ENCODE peak calls at places on chromosomes 6 and 20, in eight cellular contexts. A is A549, Y is HCT116, C is IMR-90, E is HepG2, O is K562, R is H1, P is SK-N-SH. W is an unnamed sample.

GRCh38 chr20:4112490-4113420 is 97.4 kb upstream of the RNF24 start:
- DNase-seq in A (no peak), Y (no peak), C (peak; percentile 58), E (no peak), O (no peak), R (no peak), P (peak; percentile 42), W (peak; percentile 70)

GRCh38 chr6:2688416-2689064 is 62.2 kb downstream of the MYLK4 start:
- DNase-seq in A (peak; percentile 19), Y (no peak), C (peak; percentile 90), E (peak; percentile 23), O (peak; percentile 21), R (no peak), P (no peak), W (no peak)

GRCh38 chr6:3009930-3010329 is 10.2 kb downstream of the NQO2 start:
- DNase-seq in A (no peak), Y (no peak), C (peak; percentile 41), E (no peak), O (no peak), R (no peak), P (no peak), W (no peak)

GRCh38 chr6:75130784-75131183 is 75.1 kb downstream of the COL12A1 start:
- DNase-seq in A (no peak), Y (no peak), C (peak; percentile 76), E (no peak), O (no peak), R (no peak), P (no peak), W (no peak)

GRCh38 chr6:79100304-79100703 is 22.2 kb upstream of the PHIP start:
- DNase-seq in A (no peak), Y (no peak), C (no peak), E (no peak), O (no peak), R (no peak), P (no peak), W (no peak)

GRCh38 chr6:1771324-1771723 is 161.6 kb downstream of the FOXC1 start:
- DNase-seq in A (no peak), Y (no peak), C (peak; percentile 44), E (no peak), O (no peak), R (no peak), P (no peak), W (no peak)

GRCh38 chr6:8940356-8940755 is 505.0 kb upstream of the SLC35B3 start:
- DNase-seq in A (no peak), Y (no peak), C (no peak), E (no peak), O (no peak), R (no peak), P (no peak), W (no peak)

GRCh38 chr6:160996316-160996715 is 4.7 kb downstream of the MAP3K4 start:
- DNase-seq in A (no peak), Y (no peak), C (no peak), E (no peak), O (no peak), R (no peak), P (no peak), W (no peak)

GRCh38 chr6:145735356-145736165 is at the start of gene EPM2A:
- DNase-seq in A (peak; percentile 38), Y (peak; percentile 65), C (peak; percentile 78), E (peak; percentile 80), O (peak; percentile 79), R (peak; percentile 25), P (peak; percentile 88), W (peak; percentile 75)

GRCh38 chr6:81613606-81614005 is 138.9 kb downstream of the TENT5A start:
- DNase-seq in A (no peak), Y (no peak), C (peak; percentile 88), E (no peak), O (no peak), R (no peak), P (no peak), W (no peak)

GRCh38 chr20:17888044-17888443 is 80.5 kb downstream of the SNX5 start:
- DNase-seq in A (no peak), Y (peak; percentile 32), C (no peak), E (no peak), O (no peak), R (no peak), P (no peak), W (no peak)

GRCh38 chr20:48785801-48786200 is 42.0 kb downstream of the PREX1 start:
- DNase-seq in A (no peak), Y (no peak), C (no peak), E (no peak), O (no peak), R (no peak), P (no peak), W (no peak)

GRCh38 chr6:146857960-146858308 is 259.2 kb downstream of the ADGB start:
- DNase-seq in A (peak; percentile 2), Y (no peak), C (no peak), E (no peak), O (peak; percentile 65), R (no peak), P (peak; percentile 66), W (no peak)

GRCh38 chr6:11016452-11016851 is 27.7 kb downstream of the ELOVL2 start:
- DNase-seq in A (no peak), Y (no peak), C (no peak), E (no peak), O (no peak), R (no peak), P (no peak), W (no peak)

GRCh38 chr20:51469046-51469445 is 73.5 kb downstream of the NFATC2 start:
- DNase-seq in A (no peak), Y (no peak), C (no peak), E (no peak), O (no peak), R (no peak), P (no peak), W (no peak)

GRCh38 chr6:28789553-28790083 is 134.2 kb downstream of the TRIM27 start:
- DNase-seq in A (no peak), Y (peak; percentile 68), C (peak; percentile 68), E (peak; percentile 80), O (peak; percentile 91), R (no peak), P (no peak), W (no peak)

GRCh38 chr6:71012871-71013456 is 56.1 kb upstream of the B3GAT2 start:
- DNase-seq in A (peak; percentile 57), Y (peak; percentile 42), C (peak; percentile 51), E (peak; percentile 57), O (peak; percentile 70), R (no peak), P (peak; percentile 56), W (peak; percentile 12)

GRCh38 chr6:126804255-126805064 is 314.0 kb upstream of the RSPO3 start:
- DNase-seq in A (peak; percentile 8), Y (peak; percentile 19), C (peak; percentile 55), E (peak; percentile 51), O (peak; percentile 6), R (no peak), P (peak; percentile 24), W (no peak)
- TF ChIP-seq RAD21 in A (peak; percentile 78), Y (peak; percentile 71), C (peak; percentile 73), E (peak; percentile 35), O (peak; percentile 18), R (peak; percentile 73), P (peak; percentile 71), W (peak; percentile 67)

GRCh38 chr20:33791959-33792597 is 19.1 kb upstream of the CHMP4B start:
- DNase-seq in A (peak; percentile 58), Y (no peak), C (peak; percentile 37), E (peak; percentile 61), O (peak; percentile 59), R (peak; percentile 31), P (peak; percentile 87), W (no peak)
- TF ChIP-seq RAD21 in A (peak; percentile 69), Y (peak; percentile 83), C (peak; percentile 68), E (peak; percentile 96), O (no peak), R (peak; percentile 86), P (peak; percentile 76), W (peak; percentile 65)

GRCh38 chr20:63847374-63848002 is 13.8 kb upstream of the ABHD16B start:
- DNase-seq in A (no peak), Y (no peak), C (no peak), E (no peak), O (peak; percentile 67), R (no peak), P (no peak), W (no peak)

GRCh38 chr20:63848003-63848911 is 13.0 kb upstream of the ABHD16B start:
- DNase-seq in A (no peak), Y (no peak), C (no peak), E (no peak), O (peak; percentile 72), R (no peak), P (no peak), W (no peak)

GRCh38 chr20:63846938-63847373 is 14.3 kb upstream of the ABHD16B start:
- DNase-seq in A (no peak), Y (no peak), C (no peak), E (no peak), O (no peak), R (no peak), P (no peak), W (no peak)

GRCh38 chr20:63844384-63845025 is 13.4 kb upstream of the ZBTB46 start:
- DNase-seq in A (no peak), Y (no peak), C (no peak), E (no peak), O (no peak), R (no peak), P (no peak), W (no peak)

DNA sequence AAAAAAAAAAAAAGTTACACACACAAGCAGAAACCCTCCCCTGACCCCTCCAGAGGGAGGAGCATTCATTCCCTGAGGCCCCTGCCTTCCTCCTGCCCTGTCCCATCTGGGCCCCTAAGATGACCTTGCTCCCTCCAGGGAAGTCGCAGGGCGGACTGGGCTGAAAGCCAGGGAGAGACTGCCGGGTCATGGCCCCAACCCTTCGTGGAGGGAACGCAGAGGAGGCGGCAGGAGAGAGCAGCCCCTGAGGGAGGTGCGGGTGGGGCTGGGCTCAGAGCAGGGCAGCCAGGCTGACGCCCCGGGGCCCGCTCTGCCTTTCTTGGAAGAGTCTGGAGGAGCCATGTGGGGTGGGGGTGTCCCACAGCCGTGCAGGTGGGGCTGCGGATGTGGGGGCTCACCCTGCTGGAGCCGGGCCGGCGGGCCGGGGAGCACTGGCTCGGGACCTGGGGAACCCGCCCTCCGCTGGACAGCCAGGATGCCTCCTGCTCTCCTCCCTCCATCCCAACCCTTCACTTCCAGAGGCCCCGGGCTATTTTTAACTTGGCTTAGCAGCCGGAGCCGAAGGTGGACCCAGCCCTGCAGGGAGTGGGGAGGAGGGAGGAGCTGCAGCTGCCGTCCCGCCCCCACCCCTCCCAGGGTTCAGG is 15.0 kb upstream of the ABHD16B start:
- DNase-seq in A (peak; percentile 56), Y (no peak), C (no peak), E (peak; percentile 75), O (peak; percentile 90), R (no peak), P (peak; percentile 70), W (no peak)
- TF ChIP-seq RAD21 in A (no peak), Y (no peak), C (no peak), E (no peak), O (no peak), R (no peak), P (no peak), W (no peak)

GRCh38 chr6:138357928-138358327 is 19.8 kb upstream of the SMIM28 start:
- DNase-seq in A (no peak), Y (no peak), C (no peak), E (no peak), O (no peak), R (no peak), P (no peak), W (no peak)
- TF ChIP-seq RAD21 in A (no peak), Y (no peak), C (no peak), E (no peak), O (no peak), R (no peak), P (no peak), W (no peak)